ENCODE peak calls at places on chromosomes 1 and 21, in four cellular contexts. N is mesendoderm, E is H9, L is H1. P is an unnamed sample.

GRCh38 chr1:203038891-203039608 is 12.8 kb downstream of the PPFIA4 start:
- DNase-seq in N (peak), E (peak), L (no peak), P (peak)

GRCh38 chr1:228288536-228289238 is 80.8 kb downstream of the OBSCN start:
- DNase-seq in N (no peak), E (no peak), L (no peak), P (no peak)

GRCh38 chr1:170674239-170674638 is 10.3 kb downstream of the PRRX1 start:
- DNase-seq in N (no peak), E (no peak), L (no peak), P (peak)

GRCh38 chr21:19523731-19524130 is 1120.1 kb upstream of the TMPRSS15 start:
- DNase-seq in N (no peak), E (no peak), L (no peak), P (no peak)

GRCh38 chr1:243645281-243645680 is 204.8 kb downstream of the AKT3 start:
- DNase-seq in N (no peak), E (no peak), L (no peak), P (no peak)

GRCh38 chr1:101050869-101051268 is 25.3 kb upstream of the DPH5 start:
- DNase-seq in N (no peak), E (no peak), L (no peak), P (no peak)

GRCh38 chr1:154747841-154748766 is 122.0 kb downstream of the KCNN3 start:
- DNase-seq in N (no peak), E (no peak), L (no peak), P (no peak)

GRCh38 chr21:31265293-31265692 is 78.8 kb downstream of the TIAM1 start:
- DNase-seq in N (no peak), E (no peak), L (no peak), P (no peak)

DNA sequence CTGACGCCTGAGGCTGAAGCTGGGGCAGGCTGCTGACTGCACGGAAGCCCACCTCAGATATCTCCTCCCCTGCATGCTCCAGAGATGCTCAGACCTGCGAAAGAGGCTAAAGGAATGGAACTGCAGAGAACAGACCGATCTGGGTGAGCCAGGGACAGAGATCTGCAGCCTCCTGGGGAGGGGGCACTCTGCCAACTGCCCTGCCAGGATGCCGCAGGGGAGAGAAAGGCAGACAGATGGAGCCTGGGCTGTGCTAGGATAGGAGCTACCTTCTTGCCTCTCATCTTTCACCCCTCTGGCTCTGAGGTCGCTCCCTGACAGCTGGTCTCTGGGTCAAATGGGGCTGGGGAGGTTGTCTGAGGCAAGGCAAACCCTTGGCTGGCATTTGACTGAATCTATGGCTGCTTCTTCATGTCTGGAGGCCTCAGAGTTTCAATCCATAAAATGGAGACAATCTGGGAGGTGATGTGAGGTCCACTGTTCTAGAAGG is 238.2 kb downstream of the GRIK3 start:
- DNase-seq in N (no peak), E (no peak), L (no peak), P (no peak)
- H4K5ac ChIP-seq in N (no peak), E (no peak), L (no peak), P (no peak)

GRCh38 chr21:22200378-22201092 is 1202.3 kb downstream of the NCAM2 start:
- DNase-seq in N (no peak), E (no peak), L (no peak), P (no peak)

GRCh38 chr21:22201142-22201541 is 1202.9 kb downstream of the NCAM2 start:
- DNase-seq in N (no peak), E (no peak), L (no peak), P (no peak)

GRCh38 chr21:22201669-22202068 is 1203.5 kb downstream of the NCAM2 start:
- DNase-seq in N (no peak), E (no peak), L (no peak), P (no peak)
- H4K5ac ChIP-seq in N (no peak), E (no peak), L (no peak), P (no peak)

GRCh38 chr21:27101533-27101932 is 134.6 kb upstream of the ADAMTS5 start:
- DNase-seq in N (no peak), E (no peak), L (no peak), P (no peak)
- H4K5ac ChIP-seq in N (no peak), E (no peak), L (no peak), P (no peak)

DNA sequence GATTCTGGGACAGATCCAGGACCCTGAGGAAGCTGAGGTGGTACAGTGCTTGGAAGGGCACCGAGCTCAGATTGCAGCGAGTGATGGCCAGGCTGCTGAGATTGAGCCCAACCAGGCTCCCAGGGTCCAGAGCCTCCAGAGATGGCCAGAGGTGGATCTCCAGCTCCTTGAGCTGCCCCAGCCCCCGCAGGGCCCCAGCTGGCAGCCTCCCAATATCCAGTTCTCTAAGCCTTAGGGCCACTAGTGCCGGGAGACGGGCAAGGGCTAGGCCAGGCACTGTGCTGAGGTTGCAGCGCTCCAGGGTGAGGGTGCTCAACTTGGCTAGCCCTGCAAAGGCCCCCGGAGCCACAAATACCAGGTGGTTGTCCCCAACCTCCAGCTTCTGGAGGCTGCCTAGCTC is 3.4 kb downstream of the LINGO4 start:
- DNase-seq in N (no peak), E (no peak), L (no peak), P (no peak)
- H4K5ac ChIP-seq in N (no peak), E (no peak), L (no peak), P (no peak)